ENCODE peak calls at places on chromosome X, in eight cellular contexts. F is GM23338; H is cardiac fibroblast; S is coronary artery; B is CD8-positive, alpha-beta T cell; A is HFF-Myc; N is naive thymus-derived CD4-positive, alpha-beta T cell; J is GM12878. D is an unnamed sample.

GRCh38 chrX:145502670-145503069 is 255.4 kb downstream of the SPANXN1 start:
- DNase-seq in F (no peak), H (no peak), S (no peak), B (no peak), A (no peak), N (no peak), J (no peak), D (no peak)

GRCh38 chrX:120301960-120302359 is 9.3 kb downstream of the TMEM255A start:
- DNase-seq in F (no peak), H (no peak), S (no peak), B (no peak), A (no peak), N (no peak), J (no peak), D (no peak)

GRCh38 chrX:151151668-151152267 is 24.6 kb upstream of the GPR50 start:
- DNase-seq in F (peak), H (peak), S (no peak), B (peak), A (peak), N (peak), J (no peak), D (peak)

GRCh38 chrX:107826286-107827136 is 845 bp downstream of the MID2 start:
- DNase-seq in F (peak), H (peak), S (no peak), B (peak), A (no peak), N (peak), J (no peak), D (peak)

GRCh38 chrX:115560211-115560977 is 580 bp upstream of the PLS3 start:
- DNase-seq in F (no peak), H (peak), S (no peak), B (no peak), A (no peak), N (no peak), J (no peak), D (no peak)

GRCh38 chrX:6644411-6644810 is 109.5 kb upstream of the VCX3A start:
- DNase-seq in F (peak), H (no peak), S (no peak), B (no peak), A (no peak), N (no peak), J (no peak), D (no peak)

GRCh38 chrX:38881727-38882126 is 80.5 kb downstream of the MID1IP1 start:
- DNase-seq in F (no peak), H (no peak), S (no peak), B (no peak), A (no peak), N (no peak), J (peak), D (no peak)

GRCh38 chrX:96453139-96453538 is 231.5 kb upstream of the DIAPH2 start:
- DNase-seq in F (no peak), H (no peak), S (no peak), B (no peak), A (no peak), N (no peak), J (peak), D (no peak)

GRCh38 chrX:108704839-108705238 is 31.5 kb downstream of the IRS4 start:
- DNase-seq in F (no peak), H (no peak), S (no peak), B (no peak), A (no peak), N (no peak), J (no peak), D (no peak)

GRCh38 chrX:17769701-17770269 is 32.5 kb downstream of the SCML1 start:
- DNase-seq in F (no peak), H (no peak), S (no peak), B (no peak), A (no peak), N (peak), J (no peak), D (no peak)

GRCh38 chrX:38262715-38263620 is 42.3 kb upstream of the SRPX start:
- DNase-seq in F (no peak), H (peak), S (no peak), B (no peak), A (no peak), N (no peak), J (no peak), D (no peak)

GRCh38 chrX:18883234-18883960 is 100.5 kb downstream of the PHKA2 start:
- DNase-seq in F (peak), H (no peak), S (no peak), B (no peak), A (no peak), N (no peak), J (no peak), D (no peak)

GRCh38 chrX:34653811-34654210 is 3.3 kb downstream of the TMEM47 start:
- DNase-seq in F (no peak), H (no peak), S (no peak), B (no peak), A (no peak), N (no peak), J (no peak), D (no peak)
- H3K4me3 ChIP-seq in F (peak), H (peak), S (peak), B (no peak), A (no peak), N (no peak), J (no peak), D (no peak)

DNA sequence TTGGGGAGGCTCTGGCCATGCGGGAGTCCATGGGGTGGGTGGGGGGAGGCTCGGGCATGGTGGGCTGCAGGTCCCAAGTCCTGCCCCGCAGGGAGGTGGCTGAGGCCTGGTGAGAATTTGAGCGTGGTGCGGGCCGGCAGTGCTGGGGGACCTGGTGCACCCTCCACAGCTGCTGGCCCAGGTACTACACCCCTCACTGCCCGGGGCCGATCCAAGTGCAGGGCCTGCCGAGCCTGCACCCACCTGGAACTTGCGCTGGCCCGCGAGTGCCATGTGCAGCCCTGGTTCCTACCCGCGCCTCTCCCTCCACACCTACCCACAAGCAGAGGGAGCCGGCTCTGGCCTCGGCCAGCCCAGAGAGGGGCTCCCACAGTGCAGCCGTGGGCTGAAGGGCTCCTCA is 5.7 kb upstream of the SPANXN2 start:
- DNase-seq in F (no peak), H (no peak), S (no peak), B (no peak), A (no peak), N (no peak), J (no peak), D (no peak)
- H3K4me3 ChIP-seq in F (no peak), H (no peak), S (no peak), B (no peak), A (no peak), N (no peak), J (no peak), D (no peak)

DNA sequence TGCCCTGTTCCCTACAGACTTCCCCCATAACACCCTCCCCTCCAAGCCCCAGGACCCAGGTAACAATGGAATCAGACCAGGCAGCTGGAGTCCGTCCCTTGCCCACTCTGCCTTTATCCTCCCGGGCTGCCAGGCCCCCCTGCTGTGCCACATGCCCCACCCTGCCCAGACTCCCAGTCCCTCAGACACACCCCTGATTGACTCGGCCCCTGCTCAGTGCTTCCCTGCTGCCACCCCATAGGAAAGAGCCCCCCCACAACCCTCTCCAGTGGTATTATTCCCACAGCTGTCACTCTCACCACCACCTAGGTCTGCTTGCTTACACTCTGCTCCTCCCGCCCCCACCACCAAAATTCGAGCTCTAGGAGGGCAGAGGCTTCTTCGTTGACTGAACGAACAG is 4.7 kb upstream of the NAA10 start:
- DNase-seq in F (no peak), H (no peak), S (no peak), B (no peak), A (no peak), N (no peak), J (no peak), D (no peak)
- H3K4me3 ChIP-seq in F (no peak), H (no peak), S (no peak), B (no peak), A (no peak), N (no peak), J (no peak), D (no peak)

GRCh38 chrX:55487143-55487542 is 2.5 kb downstream of the USP51 start:
- DNase-seq in F (no peak), H (no peak), S (peak), B (peak), A (no peak), N (no peak), J (no peak), D (no peak)

GRCh38 chrX:55488268-55488558 is 1.4 kb downstream of the USP51 start:
- DNase-seq in F (peak), H (no peak), S (no peak), B (no peak), A (no peak), N (no peak), J (no peak), D (no peak)

GRCh38 chrX:55490121-55490520 is 473 bp upstream of the USP51 start:
- DNase-seq in F (no peak), H (no peak), S (no peak), B (no peak), A (no peak), N (no peak), J (no peak), D (no peak)

GRCh38 chrX:55489315-55490009 is at the start of gene USP51:
- DNase-seq in F (peak), H (peak), S (peak), B (peak), A (no peak), N (no peak), J (peak), D (no peak)

GRCh38 chrX:55488559-55489314 is 911 bp downstream of the USP51 start:
- DNase-seq in F (peak), H (peak), S (peak), B (peak), A (no peak), N (peak), J (peak), D (peak)
- H3K4me3 ChIP-seq in F (peak), H (peak), S (peak), B (peak), A (peak), N (peak), J (peak), D (peak)

DNA sequence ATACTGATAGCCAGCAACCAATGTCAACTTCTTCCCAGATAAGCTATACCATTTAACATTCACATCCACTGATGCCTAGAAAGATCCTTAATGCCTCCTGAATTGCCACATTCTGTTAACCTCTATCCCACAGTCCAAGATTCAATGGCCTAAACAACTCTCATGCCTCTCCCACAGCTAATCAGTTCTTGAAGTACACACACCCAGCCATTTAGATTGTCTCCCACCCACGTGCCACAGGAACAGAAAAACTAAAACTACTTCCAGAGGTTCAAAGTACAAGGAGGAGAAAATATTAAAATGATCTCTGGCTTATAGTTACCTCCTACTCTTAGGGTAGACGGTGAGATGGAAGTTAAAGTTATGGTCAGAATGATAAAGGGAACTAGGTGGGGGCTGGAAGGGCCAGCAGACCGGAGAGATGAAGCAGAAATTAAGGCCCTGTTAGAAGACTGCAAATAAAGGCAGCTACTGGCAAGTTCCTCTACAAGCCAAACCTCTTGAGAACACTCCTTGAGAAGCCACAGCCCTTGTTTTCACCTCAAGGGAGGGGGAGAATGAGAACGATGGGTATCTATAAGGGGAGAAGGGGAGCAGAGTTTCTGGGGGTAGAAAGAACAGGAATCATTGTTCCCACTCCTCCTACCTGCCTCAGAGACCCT is 5.3 kb downstream of the MED14 start:
- DNase-seq in F (no peak), H (no peak), S (no peak), B (no peak), A (no peak), N (no peak), J (no peak), D (no peak)
- H3K4me3 ChIP-seq in F (peak), H (no peak), S (no peak), B (no peak), A (no peak), N (no peak), J (no peak), D (no peak)

GRCh38 chrX:84362184-84362838 is 139.9 kb downstream of the HDX start:
- DNase-seq in F (no peak), H (peak), S (no peak), B (no peak), A (no peak), N (no peak), J (no peak), D (no peak)
- H3K4me3 ChIP-seq in F (no peak), H (no peak), S (no peak), B (no peak), A (no peak), N (no peak), J (no peak), D (no peak)

GRCh38 chrX:149903889-149904748 is 23.1 kb downstream of the MAGEA8 start:
- DNase-seq in F (peak), H (peak), S (no peak), B (no peak), A (no peak), N (no peak), J (peak), D (no peak)
- H3K4me3 ChIP-seq in F (peak), H (no peak), S (peak), B (no peak), A (no peak), N (no peak), J (no peak), D (no peak)

GRCh38 chrX:20254712-20255299 is 11.9 kb downstream of the RPS6KA3 start:
- DNase-seq in F (no peak), H (peak), S (no peak), B (no peak), A (no peak), N (no peak), J (no peak), D (no peak)
- H3K4me3 ChIP-seq in F (no peak), H (no peak), S (no peak), B (no peak), A (no peak), N (no peak), J (no peak), D (no peak)

GRCh38 chrX:126165401-126165720 is 728 bp downstream of the DCAF12L2 start:
- DNase-seq in F (no peak), H (no peak), S (no peak), B (no peak), A (no peak), N (no peak), J (no peak), D (no peak)

GRCh38 chrX:126167560-126167959 is 1.5 kb upstream of the DCAF12L2 start:
- DNase-seq in F (no peak), H (no peak), S (no peak), B (no peak), A (no peak), N (no peak), J (no peak), D (no peak)

GRCh38 chrX:126170715-126171114 is 4.6 kb upstream of the DCAF12L2 start:
- DNase-seq in F (no peak), H (no peak), S (no peak), B (no peak), A (no peak), N (no peak), J (no peak), D (no peak)

GRCh38 chrX:126164689-126165400 is 1.2 kb downstream of the DCAF12L2 start:
- DNase-seq in F (no peak), H (no peak), S (no peak), B (no peak), A (no peak), N (no peak), J (no peak), D (no peak)

DNA sequence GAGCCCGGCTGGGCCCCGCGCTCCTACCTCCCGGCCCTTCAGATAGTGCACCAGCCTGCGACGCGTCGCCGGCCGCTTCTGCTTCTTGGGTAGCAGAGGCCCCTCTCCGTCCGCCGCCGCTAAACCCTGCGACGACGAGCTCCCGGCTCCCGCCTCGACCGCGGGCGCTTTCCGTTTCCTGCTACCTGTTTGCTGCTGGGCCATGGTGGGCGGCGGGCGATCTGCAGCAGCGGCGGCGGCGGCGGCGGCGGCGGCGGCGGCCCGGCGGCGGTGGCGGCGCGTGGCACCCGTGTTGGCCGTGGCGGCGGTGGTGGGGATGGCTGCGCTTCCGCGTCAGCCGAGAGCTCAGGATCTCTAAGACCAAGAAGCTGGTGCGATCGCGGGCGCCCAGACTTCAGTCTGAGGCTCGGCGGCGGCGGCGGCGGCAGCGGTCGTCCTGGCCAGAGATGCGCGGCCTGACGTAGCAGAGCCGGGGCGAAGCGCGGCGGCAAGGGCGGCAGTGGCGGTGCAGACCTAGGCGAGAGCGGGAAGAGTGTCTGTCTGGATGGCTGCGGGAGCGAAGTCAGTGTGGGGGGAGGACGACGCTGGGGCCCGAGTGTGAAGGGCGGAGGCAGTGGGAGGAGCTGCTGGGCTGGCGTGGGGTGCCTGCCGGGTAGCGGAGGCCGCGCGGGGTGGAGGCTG is at the start of gene DCAF12L2:
- DNase-seq in F (peak), H (peak), S (no peak), B (no peak), A (no peak), N (no peak), J (no peak), D (no peak)
- H3K4me3 ChIP-seq in F (peak), H (peak), S (peak), B (no peak), A (no peak), N (no peak), J (no peak), D (no peak)

GRCh38 chrX:154460326-154460725 is 2.2 kb downstream of the PLXNA3 start:
- DNase-seq in F (no peak), H (no peak), S (no peak), B (no peak), A (no peak), N (no peak), J (no peak), D (no peak)
- H3K4me3 ChIP-seq in F (no peak), H (peak), S (peak), B (no peak), A (peak), N (no peak), J (no peak), D (no peak)

D was measured in CD8-positive, alpha-beta memory T cell.